ENCODE peak calls at places on chromosome 15, in five cellular contexts. M is HCT116, B is SK-N-SH, V is GM12878, U is HepG2. N is an unnamed sample.

GRCh38 chr15:98562361-98562791 is 86.0 kb upstream of the IGF1R start:
- DNase-seq in M (no peak), B (no peak), U (no peak), V (no peak), N (no peak)

GRCh38 chr15:50562735-50563640 is 16.5 kb upstream of the USP50 start:
- DNase-seq in U (no peak), B (no peak), V (no peak), M (no peak), N (no peak)

GRCh38 chr15:42143866-42144625 is 12.4 kb downstream of the PLA2G4F start:
- DNase-seq in V (no peak), U (no peak), B (no peak), M (no peak), N (no peak)

GRCh38 chr15:80777137-80777536 is 2.0 kb upstream of the CEMIP start:
- DNase-seq in U (no peak), B (no peak), V (no peak), M (no peak), N (no peak)

GRCh38 chr15:58564967-58565366 is 133.2 kb downstream of the LIPC start:
- DNase-seq in B (no peak), M (no peak), U (no peak), V (no peak), N (no peak)

GRCh38 chr15:52730163-52730562 is 51.0 kb upstream of the ATOSA start:
- DNase-seq in U (no peak), B (no peak), V (peak), M (no peak), N (no peak)

GRCh38 chr15:57382222-57382621 is 5.9 kb downstream of the CGNL1 start:
- DNase-seq in V (no peak), U (peak), M (no peak), B (no peak), N (no peak)

GRCh38 chr15:28125673-28126651 is 26.8 kb upstream of the OCA2 start:
- DNase-seq in V (no peak), M (peak), B (peak), U (peak), N (peak)

GRCh38 chr15:60337069-60337468 is 60.7 kb downstream of the ANXA2 start:
- DNase-seq in M (no peak), B (no peak), V (no peak), U (no peak), N (no peak)

GRCh38 chr15:35567392-35567791 is 21.4 kb upstream of the DPH6 start:
- DNase-seq in M (no peak), V (no peak), U (no peak), B (no peak), N (no peak)

GRCh38 chr15:92914768-92915221 is 14.7 kb downstream of the CHD2 start:
- DNase-seq in B (no peak), U (no peak), M (no peak), V (no peak), N (no peak)

GRCh38 chr15:98853161-98853560 is 154.4 kb downstream of the PGPEP1L start:
- DNase-seq in V (peak), M (peak), U (peak), B (peak), N (peak)

GRCh38 chr15:52558196-52558595 is 10.6 kb downstream of the ARPP19 start:
- DNase-seq in M (no peak), V (peak), B (no peak), U (no peak), N (no peak)

GRCh38 chr15:101091080-101092017 is 160.5 kb downstream of the CHSY1 start:
- DNase-seq in V (no peak), U (peak), M (no peak), B (no peak), N (no peak)

GRCh38 chr15:80679167-80679804 is 15.8 kb upstream of the ABHD17C start:
- DNase-seq in U (no peak), M (no peak), B (no peak), V (no peak), N (no peak)

GRCh38 chr15:68354268-68354667 is 76.7 kb downstream of the FEM1B start:
- DNase-seq in B (no peak), M (no peak), V (no peak), U (no peak), N (no peak)

GRCh38 chr15:74327756-74328155 is 39.7 kb downstream of the CYP11A1 start:
- DNase-seq in V (no peak), M (no peak), U (no peak), B (no peak), N (no peak)

GRCh38 chr15:78872155-78872971 is at the start of gene MORF4L1:
- DNase-seq in M (peak), V (peak), U (peak), B (peak), N (peak)

GRCh38 chr15:59138243-59138642 is 33.3 kb downstream of the CCNB2 start:
- DNase-seq in V (no peak), B (peak), U (peak), M (peak), N (peak)

GRCh38 chr15:78830514-78831228 is 19.4 kb upstream of the ADAMTS7 start:
- DNase-seq in M (no peak), U (no peak), B (no peak), V (no peak), N (no peak)

GRCh38 chr15:67574981-67575632 is 32.6 kb downstream of the MAP2K5 start:
- DNase-seq in B (no peak), V (no peak), M (no peak), U (no peak), N (no peak)

GRCh38 chr15:66749841-66750575 is 48.0 kb downstream of the SMAD6 start:
- DNase-seq in U (peak), B (no peak), M (no peak), V (no peak), N (no peak)

GRCh38 chr15:27792756-27793264 is 306.3 kb downstream of the OCA2 start:
- DNase-seq in U (no peak), B (no peak), V (no peak), M (no peak), N (no peak)

GRCh38 chr15:82709081-82709420 is 624 bp downstream of the AP3B2 start:
- DNase-seq in B (no peak), U (no peak), V (no peak), M (no peak), N (peak)

GRCh38 chr15:68382286-68383007 is 49.5 kb downstream of the ITGA11 start:
- DNase-seq in B (no peak), U (no peak), V (no peak), M (no peak), N (no peak)

GRCh38 chr15:60001642-60002527 is 2.2 kb upstream of the FOXB1 start:
- DNase-seq in M (no peak), V (no peak), U (no peak), B (peak), N (no peak)

GRCh38 chr15:87575896-87576295 is 680.6 kb downstream of the NTRK3 start:
- DNase-seq in V (no peak), M (no peak), B (no peak), U (no peak), N (no peak)

GRCh38 chr15:59380902-59381610 is 8.4 kb upstream of the MYO1E start:
- DNase-seq in U (no peak), V (no peak), B (no peak), M (peak), N (no peak)

GRCh38 chr15:76345880-76346665 is 9.5 kb downstream of the ISL2 start:
- DNase-seq in B (no peak), M (no peak), V (no peak), U (peak), N (no peak)
- TF ChIP-seq ZBTB33 in B (no peak), M (no peak), V (no peak), U (no peak), N (peak)

DNA sequence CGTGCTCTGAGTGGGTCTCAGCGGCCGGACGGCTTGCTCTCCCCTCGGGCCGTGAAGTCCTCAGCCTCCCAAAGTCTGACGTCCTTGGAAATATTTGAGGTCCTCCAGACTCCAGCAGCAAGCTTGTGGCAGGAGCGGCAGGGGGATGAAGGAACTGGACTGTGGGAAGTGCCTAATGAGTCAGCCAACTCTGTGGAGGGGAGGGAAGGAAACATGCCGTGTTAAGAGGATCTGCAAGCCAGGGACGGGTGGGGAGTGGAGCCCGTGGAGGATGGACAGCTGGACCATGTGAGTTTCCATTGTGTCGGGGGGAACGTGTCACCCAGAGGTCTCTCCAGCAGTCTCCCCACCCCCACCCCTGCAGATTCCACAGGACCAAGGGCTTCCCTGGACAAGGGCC is 39.4 kb upstream of the IDH2 start:
- DNase-seq in U (no peak), V (no peak), B (no peak), M (no peak), N (peak)
- TF ChIP-seq ZBTB33 in U (no peak), V (no peak), B (no peak), M (no peak), N (no peak)

DNA sequence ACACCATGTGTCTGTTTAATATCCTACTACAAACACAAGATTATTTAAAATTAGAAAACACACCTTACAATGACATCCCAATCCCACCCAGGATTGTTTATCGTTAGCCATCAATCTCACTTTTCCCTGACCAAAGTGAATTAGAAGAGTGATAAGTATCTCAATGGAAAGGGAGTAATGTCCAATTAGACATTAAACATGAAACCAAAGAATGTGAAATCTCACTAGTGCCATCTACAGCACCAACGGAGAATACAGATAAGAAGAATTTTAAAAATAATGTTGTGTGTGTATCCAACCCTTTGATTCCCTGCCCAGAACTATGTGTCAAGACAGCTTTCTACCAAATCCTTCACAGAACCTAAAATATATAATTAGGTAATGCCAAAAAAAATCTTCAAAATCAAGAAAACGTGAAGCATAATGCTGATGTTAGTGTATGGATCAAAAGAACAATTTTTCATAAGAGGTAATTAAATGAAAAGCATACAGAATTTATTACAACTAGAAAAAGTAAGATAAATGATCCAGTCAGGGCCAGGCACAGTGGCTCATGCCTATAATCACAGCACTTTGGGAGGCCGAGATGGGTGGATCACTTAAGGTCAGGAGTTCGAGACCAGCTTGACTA is 64.2 kb downstream of the SCAPER start:
- DNase-seq in U (peak), B (peak), V (no peak), M (peak), N (no peak)
- TF ChIP-seq ZBTB33 in U (no peak), B (no peak), V (no peak), M (no peak), N (no peak)

GRCh38 chr15:96264351-96264798 is 66.1 kb upstream of the NR2F2 start:
- DNase-seq in U (peak), V (no peak), B (no peak), M (peak), N (peak)

GRCh38 chr15:96267463-96267862 is 63.0 kb upstream of the NR2F2 start:
- DNase-seq in V (no peak), M (no peak), U (no peak), B (no peak), N (no peak)

GRCh38 chr15:96262497-96263268 is 67.8 kb upstream of the NR2F2 start:
- DNase-seq in U (no peak), V (no peak), B (no peak), M (no peak), N (no peak)

GRCh38 chr15:96262097-96262496 is 68.4 kb upstream of the NR2F2 start:
- DNase-seq in U (peak), V (no peak), M (no peak), B (no peak), N (no peak)

DNA sequence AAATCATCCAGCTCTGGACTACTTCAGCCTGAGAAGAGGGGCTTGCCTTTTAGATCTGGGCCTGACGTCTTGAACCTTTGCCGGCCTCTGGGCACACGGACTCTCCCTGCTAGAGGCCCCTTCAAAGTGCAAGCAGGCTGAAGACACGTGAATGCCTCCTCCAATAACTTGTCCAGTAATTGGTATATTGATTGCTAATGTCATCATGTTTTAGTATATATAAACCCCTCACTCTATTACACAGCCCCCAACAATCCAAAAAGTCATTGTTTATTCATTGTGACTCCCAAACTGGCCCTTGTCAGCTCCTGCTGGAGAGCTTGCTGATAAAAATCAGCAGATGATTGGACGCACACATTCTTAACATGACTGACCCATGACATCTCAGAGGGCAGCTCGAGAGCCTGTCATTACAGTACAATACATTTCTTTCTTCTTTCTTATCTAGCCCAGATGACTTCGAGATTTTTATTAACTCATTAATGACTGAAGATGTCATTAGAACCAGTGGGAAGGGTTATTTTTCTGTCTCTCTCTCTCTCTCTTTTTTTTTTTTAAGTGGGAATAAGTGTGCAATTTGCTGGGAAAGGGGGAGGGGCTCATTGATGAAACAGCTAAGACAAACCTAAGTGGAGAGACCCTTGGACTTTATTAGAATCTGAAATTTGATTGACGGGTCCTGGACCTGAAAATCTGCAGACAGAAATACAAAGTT is 65.5 kb upstream of the NR2F2 start:
- DNase-seq in M (peak), V (no peak), B (no peak), U (peak), N (peak)
- TF ChIP-seq ZBTB33 in M (no peak), V (no peak), B (no peak), U (no peak), N (no peak)

GRCh38 chr15:22861151-22861550 is 22.7 kb downstream of the NIPA2 start:
- DNase-seq in M (no peak), B (no peak), U (no peak), V (no peak), N (no peak)
- TF ChIP-seq ZBTB33 in M (no peak), B (no peak), U (no peak), V (no peak), N (no peak)

DNA sequence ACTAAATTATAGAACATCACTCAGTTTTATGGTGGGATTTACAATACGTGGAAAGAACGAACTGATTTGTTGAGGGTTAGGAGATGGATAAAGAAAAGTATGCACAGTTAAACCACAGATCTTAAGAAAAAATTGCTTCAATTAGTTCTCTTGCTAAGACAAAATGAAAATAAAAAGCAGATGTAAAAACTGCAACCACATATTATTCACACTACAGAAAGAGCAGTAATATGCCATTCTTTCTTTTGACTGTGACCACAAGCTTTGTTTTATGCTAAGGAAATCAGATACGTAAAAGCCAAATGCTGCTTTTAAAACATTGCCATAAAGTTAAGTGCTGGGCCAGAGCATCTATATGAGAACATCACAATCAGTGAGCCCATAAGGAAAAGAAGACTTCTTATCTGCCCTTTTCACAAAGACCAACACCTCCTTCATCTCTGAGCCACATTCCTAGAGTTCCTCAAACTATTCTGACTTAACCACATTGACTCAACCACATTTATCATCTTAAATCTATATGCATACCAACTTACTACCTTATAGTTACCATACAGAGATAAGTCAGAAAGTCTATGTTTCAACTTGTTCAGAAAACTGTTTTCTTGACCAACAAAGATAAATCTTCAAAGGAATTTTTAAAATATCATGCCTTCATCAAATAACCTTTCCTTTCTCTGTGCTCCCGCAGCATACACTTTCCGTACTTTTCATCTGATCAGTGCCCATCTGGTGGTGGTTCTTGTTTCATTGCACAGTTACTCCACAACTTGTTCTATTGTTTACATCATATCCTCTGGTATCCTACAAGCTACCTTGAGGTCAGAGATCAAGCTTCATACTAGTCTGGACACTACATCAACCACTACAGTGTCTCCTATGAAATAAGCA is 61.7 kb downstream of the FSIP1 start:
- DNase-seq in V (no peak), M (no peak), U (no peak), B (no peak), N (no peak)
- TF ChIP-seq ZBTB33 in V (no peak), M (no peak), U (no peak), B (no peak), N (no peak)

DNA sequence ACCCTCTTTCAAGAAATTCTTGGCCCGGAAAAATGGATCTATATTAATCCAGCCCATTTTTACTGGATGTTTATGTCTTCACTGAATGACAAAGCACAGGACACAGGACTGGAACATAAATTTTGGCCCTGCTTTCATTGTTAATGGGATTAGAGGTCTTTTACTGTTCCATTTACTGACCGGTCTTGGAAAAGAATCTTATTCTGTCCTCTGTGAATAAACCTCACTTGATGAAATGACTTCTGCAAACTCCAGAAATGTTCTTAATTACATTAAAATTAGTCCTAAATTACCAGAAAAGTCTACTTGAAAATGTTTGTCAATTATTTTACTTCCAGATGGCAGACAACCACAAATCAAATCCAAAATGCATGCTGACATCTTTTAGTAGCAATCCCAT is 79.3 kb upstream of the SLC24A5 start:
- DNase-seq in B (no peak), M (no peak), U (no peak), V (no peak), N (no peak)
- TF ChIP-seq ZBTB33 in B (no peak), M (no peak), U (no peak), V (no peak), N (no peak)

N was measured in K562.